ENCODE peak calls at places on chromosomes 4 and X, in six cellular contexts. D is ureter, M is AG10803, R is dorsolateral prefrontal cortex, Y is HEK293T, T is WERI-Rb-1. X is an unnamed sample.

GRCh38 chr4:158182736-158183135 is 9.9 kb upstream of the GASK1B start:
- DNase-seq in D (no peak), M (peak; percentile 38), R (peak; percentile 58), Y (no peak), T (peak; percentile 96), X (no peak)

GRCh38 chr4:127783026-127783769 is 1.1 kb downstream of the HSPA4L start:
- DNase-seq in D (peak; percentile 64), M (peak; percentile 49), R (peak; percentile 70), Y (peak; percentile 59), T (peak; percentile 69), X (peak; percentile 62)

GRCh38 chr4:73387552-73387951 is 16.5 kb upstream of the ALB start:
- DNase-seq in D (no peak), M (no peak), R (no peak), Y (no peak), T (no peak), X (no peak)

GRCh38 chrX:71679575-71680207 is 12.3 kb downstream of the LOC101059915 start:
- DNase-seq in D (no peak), M (no peak), R (no peak), Y (no peak), T (no peak), X (no peak)

GRCh38 chr4:145553375-145553774 is 65.8 kb upstream of the MMAA start:
- DNase-seq in D (no peak), M (no peak), R (no peak), Y (no peak), T (no peak), X (no peak)

GRCh38 chrX:2423293-2423692 is 77.5 kb downstream of the DHRSX start:
- DNase-seq in D (no peak), M (peak; percentile 16), R (no peak), Y (no peak), T (no peak), X (peak; percentile 43)

GRCh38 chrX:9392445-9392844 is 72.4 kb upstream of the TBL1X start:
- DNase-seq in D (no peak), M (no peak), R (no peak), Y (no peak), T (no peak), X (no peak)

GRCh38 chrX:74613350-74614192 is 853 bp downstream of the RLIM start:
- DNase-seq in D (no peak), M (peak; percentile 39), R (no peak), Y (peak; percentile 25), T (no peak), X (peak; percentile 46)

GRCh38 chr4:2252530-2252924 is 9.4 kb downstream of the MXD4 start:
- DNase-seq in D (peak; percentile 39), M (no peak), R (no peak), Y (no peak), T (peak; percentile 6), X (no peak)

GRCh38 chrX:31213941-31214340 is 142.1 kb upstream of the FTHL17 start:
- DNase-seq in D (no peak), M (peak; percentile 14), R (no peak), Y (peak; percentile 25), T (peak; percentile 16), X (peak; percentile 36)

GRCh38 chr4:38872620-38873019 is 5.0 kb downstream of the FAM114A1 start:
- DNase-seq in D (no peak), M (peak; percentile 93), R (no peak), Y (no peak), T (no peak), X (peak; percentile 39)

GRCh38 chr4:38821739-38822138 is 17.1 kb upstream of the TLR1 start:
- DNase-seq in D (no peak), M (no peak), R (no peak), Y (no peak), T (no peak), X (peak; percentile 14)

GRCh38 chr4:151287409-151287808 is 10.4 kb downstream of the PRSS48 start:
- DNase-seq in D (no peak), M (no peak), R (no peak), Y (no peak), T (no peak), X (no peak)

GRCh38 chr4:146049802-146050201 is 111.2 kb upstream of the ZNF827 start:
- DNase-seq in D (no peak), M (no peak), R (no peak), Y (no peak), T (no peak), X (no peak)

GRCh38 chr4:153418581-153418980 is 47.6 kb upstream of the TMEM131L start:
- DNase-seq in D (no peak), M (peak; percentile 73), R (no peak), Y (no peak), T (no peak), X (peak; percentile 36)

GRCh38 chrX:8447367-8447766 is 17.3 kb upstream of the VCX3B start:
- DNase-seq in D (no peak), M (no peak), R (no peak), Y (no peak), T (no peak), X (no peak)

GRCh38 chrX:45840411-45840950 is 639.8 kb upstream of the DIPK2B start:
- DNase-seq in D (no peak), M (peak; percentile 73), R (no peak), Y (no peak), T (no peak), X (no peak)

GRCh38 chrX:153925739-153926593 is at the start of gene ARHGAP4:
- DNase-seq in D (no peak), M (no peak), R (no peak), Y (no peak), T (no peak), X (no peak)

GRCh38 chrX:134636859-134637258 is 21.4 kb downstream of the PLAC1 start:
- DNase-seq in D (no peak), M (peak; percentile 70), R (no peak), Y (no peak), T (peak; percentile 46), X (no peak)

GRCh38 chr4:38365748-38366310 is 298.2 kb upstream of the KLF3 start:
- DNase-seq in D (no peak), M (no peak), R (no peak), Y (no peak), T (no peak), X (no peak)

GRCh38 chr4:185508162-185508561 is 27.1 kb downstream of the PDLIM3 start:
- DNase-seq in D (no peak), M (no peak), R (no peak), Y (peak; percentile 5), T (no peak), X (no peak)

GRCh38 chrX:17822351-17822750 is 38.7 kb downstream of the RAI2 start:
- DNase-seq in D (no peak), M (peak; percentile 3), R (no peak), Y (no peak), T (no peak), X (peak; percentile 4)

GRCh38 chrX:49712577-49712976 is 16.8 kb upstream of the PAGE1 start:
- DNase-seq in D (no peak), M (no peak), R (no peak), Y (no peak), T (no peak), X (no peak)

GRCh38 chrX:94576367-94577004 is 902.5 kb downstream of the FAM133A start:
- DNase-seq in D (no peak), M (no peak), R (no peak), Y (no peak), T (no peak), X (no peak)

GRCh38 chrX:83511208-83511607 is 3.1 kb downstream of the POU3F4 start:
- DNase-seq in D (no peak), M (no peak), R (no peak), Y (no peak), T (no peak), X (no peak)

GRCh38 chr4:36242629-36243354 is 1.5 kb downstream of the ARAP2 start:
- DNase-seq in D (no peak), M (no peak), R (no peak), Y (no peak), T (no peak), X (no peak)

GRCh38 chrX:130121505-130121800 is 11.2 kb upstream of the ELF4 start:
- DNase-seq in D (no peak), M (no peak), R (no peak), Y (no peak), T (no peak), X (no peak)

GRCh38 chrX:124217289-124218251 is 114.9 kb upstream of the TEX13D start:
- DNase-seq in D (no peak), M (peak; percentile 22), R (no peak), Y (no peak), T (no peak), X (no peak)

GRCh38 chr4:120760047-120760446 is 162.5 kb downstream of the PRDM5 start:
- DNase-seq in D (no peak), M (no peak), R (no peak), Y (no peak), T (no peak), X (peak; percentile 70)

GRCh38 chrX:77427586-77427985 is 19.6 kb upstream of the FGF16 start:
- DNase-seq in D (no peak), M (no peak), R (no peak), Y (no peak), T (no peak), X (no peak)

GRCh38 chr4:128768373-128768996 is 41.0 kb upstream of the JADE1 start:
- DNase-seq in D (no peak), M (no peak), R (no peak), Y (no peak), T (no peak), X (peak; percentile 62)

GRCh38 chrX:103483720-103484119 is 35.6 kb downstream of the RAB40A start:
- DNase-seq in D (no peak), M (no peak), R (no peak), Y (no peak), T (no peak), X (no peak)